ENCODE peak calls at places on chromosomes 2 and 18, in nine cellular contexts. N is endothelial cell of umbilical vein, I is tibial nerve, D is lower leg skin, V is WTC11, U is neural progenitor cell, C is heart left ventricle, R is epithelial cell of esophagus, O is GM12865. L is an unnamed sample.

GRCh38 chr2:127179756-127180155 is 40.3 kb downstream of the CYP27C1 start:
- DNase-seq in I (no peak), O (no peak), C (no peak), N (no peak), V (no peak), U (no peak), D (peak; percentile 68), R (no peak), L (no peak)

GRCh38 chr2:127177617-127178278 is 42.4 kb downstream of the CYP27C1 start:
- DNase-seq in O (no peak), I (no peak), N (no peak), D (peak; percentile 77), U (no peak), C (no peak), V (no peak), R (no peak), L (no peak)

GRCh38 chr18:55477537-55478300 is 110.3 kb downstream of the TCF4 start:
- DNase-seq in I (no peak), N (peak; percentile 81), V (no peak), R (peak; percentile 24), D (no peak), O (peak; percentile 62), C (no peak), U (no peak), L (no peak)

GRCh38 chr2:113967272-113967671 is 77.4 kb downstream of the ACTR3 start:
- DNase-seq in V (no peak), O (no peak), N (no peak), U (no peak), I (no peak), C (no peak), R (no peak), D (no peak), L (no peak)

GRCh38 chr2:60079562-60079961 is 473.9 kb downstream of the BCL11A start:
- DNase-seq in V (no peak), D (no peak), U (no peak), C (no peak), N (no peak), R (no peak), I (no peak), O (no peak), L (no peak)

GRCh38 chr18:8478166-8478967 is 130.9 kb upstream of the RAB12 start:
- DNase-seq in I (no peak), D (peak; percentile 89), U (peak; percentile 82), R (peak; percentile 67), C (peak; percentile 79), V (peak; percentile 93), N (peak; percentile 55), O (peak; percentile 73), L (peak; percentile 80)

GRCh38 chr2:121650554-121650930 is 1.3 kb upstream of the CLASP1 start:
- DNase-seq in U (peak; percentile 44), D (no peak), I (no peak), V (peak; percentile 20), R (no peak), C (no peak), N (no peak), O (peak; percentile 73), L (no peak)

GRCh38 chr2:179853108-179853507 is 8.3 kb downstream of the ZNF385B start:
- DNase-seq in O (no peak), R (no peak), U (no peak), N (no peak), C (no peak), V (no peak), I (no peak), D (no peak), L (no peak)

GRCh38 chr18:48356909-48357631 is 52.1 kb downstream of the ZBTB7C start:
- DNase-seq in I (no peak), R (peak; percentile 74), U (no peak), O (no peak), C (no peak), D (peak; percentile 77), V (no peak), N (no peak), L (no peak)

GRCh38 chr2:234495076-234495800 is 1.6 kb downstream of the ARL4C start:
- DNase-seq in C (no peak), O (no peak), V (peak; percentile 53), N (peak; percentile 11), I (no peak), R (peak; percentile 13), D (peak; percentile 89), U (peak; percentile 53), L (peak; percentile 42)

DNA sequence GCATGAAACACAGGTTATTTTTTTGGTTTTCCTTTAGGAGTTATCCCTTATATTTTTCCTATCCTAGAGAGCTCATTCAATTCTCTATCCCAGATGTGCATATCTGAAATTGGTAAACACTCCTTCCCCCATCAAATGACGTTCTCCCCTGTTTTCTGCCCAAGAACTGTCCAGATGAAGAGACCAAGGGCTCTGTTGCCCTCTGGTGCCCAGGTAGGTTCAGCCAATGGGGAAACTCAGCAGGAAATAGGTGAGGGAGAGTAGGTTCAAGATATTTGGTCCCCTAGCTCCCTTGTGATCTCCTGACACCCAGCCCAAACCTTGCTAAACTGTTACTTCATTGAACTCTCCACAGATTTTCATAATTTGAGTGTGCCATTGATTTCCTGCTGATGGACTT is 14.1 kb upstream of the INO80C start:
- DNase-seq in O (peak; percentile 27), V (no peak), N (no peak), D (peak; percentile 0), I (no peak), R (no peak), C (no peak), U (no peak), L (no peak)
- TF ChIP-seq CTCF in O (peak; percentile 26), V (no peak), N (no peak), D (no peak), I (no peak), R (peak; percentile 30), C (no peak), U (no peak), L (no peak)

DNA sequence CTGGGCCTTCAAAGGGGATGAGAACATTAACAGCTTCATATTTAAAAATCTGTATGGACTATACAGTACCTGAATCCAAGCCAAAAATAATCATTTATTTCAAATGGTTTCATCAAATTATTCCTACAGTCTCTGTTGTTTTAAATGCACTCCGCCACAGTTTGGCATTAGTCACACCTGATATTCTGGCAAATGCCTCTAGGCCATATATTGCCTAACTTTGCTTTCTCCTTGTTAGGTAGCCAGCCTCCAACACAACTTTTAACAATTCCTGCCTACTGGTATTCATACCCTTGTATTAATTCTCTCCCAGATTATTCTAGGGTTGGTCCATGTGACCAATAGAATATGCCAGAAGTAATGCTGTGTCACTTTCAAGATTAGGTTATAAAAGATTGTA is 146.6 kb upstream of the FANCL start:
- DNase-seq in R (peak; percentile 84), O (no peak), V (no peak), C (no peak), N (no peak), U (no peak), D (no peak), I (no peak), L (no peak)
- TF ChIP-seq CTCF in R (no peak), O (no peak), V (no peak), C (no peak), N (no peak), U (no peak), D (no peak), I (no peak), L (no peak)

DNA sequence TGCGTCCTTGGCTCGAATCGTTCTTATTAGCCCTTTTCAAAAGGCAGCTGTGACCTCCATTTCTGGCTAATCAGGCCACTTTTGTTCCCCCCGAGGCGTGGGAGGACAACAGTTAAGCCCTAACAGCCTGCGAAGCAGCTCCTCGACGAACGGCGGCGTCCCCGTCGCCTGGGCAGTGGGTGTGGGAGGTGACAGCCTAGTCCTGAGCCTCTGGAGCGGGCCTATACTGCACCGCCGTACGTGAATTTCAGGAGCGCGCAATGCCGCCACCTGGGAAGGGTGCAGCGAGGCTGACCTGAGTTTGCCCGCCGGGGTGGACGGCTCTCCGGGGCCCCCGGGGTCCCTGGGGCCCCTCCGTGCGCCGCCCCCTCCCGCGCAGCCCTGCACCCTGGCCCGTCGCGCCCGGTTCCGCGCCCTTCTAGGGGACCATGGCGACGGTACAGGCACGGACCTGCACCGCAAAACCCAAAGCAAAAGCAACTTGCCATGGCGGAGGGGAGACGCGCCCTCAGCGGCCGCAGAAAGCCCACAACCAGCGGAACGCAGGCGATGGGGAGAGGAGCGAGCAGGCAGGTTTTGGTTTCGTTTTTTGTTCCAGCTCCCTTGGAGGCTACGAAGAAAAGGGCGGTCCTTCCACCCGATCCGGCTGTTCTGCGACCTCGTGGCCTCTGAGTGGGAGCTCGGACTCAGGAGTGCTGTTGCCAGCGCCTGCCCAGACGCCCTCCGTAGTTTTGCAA is at the start of gene RBM43:
- DNase-seq in R (peak; percentile 73), D (peak; percentile 98), V (peak; percentile 70), U (peak; percentile 79), C (peak; percentile 91), O (peak; percentile 96), I (peak; percentile 76), N (peak; percentile 91), L (peak; percentile 48)
- TF ChIP-seq CTCF in R (no peak), D (no peak), V (no peak), U (peak; percentile 15), C (no peak), O (no peak), I (no peak), N (no peak), L (peak; percentile 13)

GRCh38 chr2:229431331-229431954 is 160.4 kb upstream of the PID1 start:
- DNase-seq in R (peak; percentile 69), N (peak; percentile 54), I (no peak), D (no peak), O (peak; percentile 25), U (peak; percentile 44), C (no peak), V (no peak), L (no peak)
- TF ChIP-seq CTCF in R (peak; percentile 42), N (peak; percentile 23), I (peak; percentile 51), D (no peak), O (peak; percentile 32), U (peak; percentile 62), C (peak; percentile 37), V (peak; percentile 43), L (peak; percentile 66)

DNA sequence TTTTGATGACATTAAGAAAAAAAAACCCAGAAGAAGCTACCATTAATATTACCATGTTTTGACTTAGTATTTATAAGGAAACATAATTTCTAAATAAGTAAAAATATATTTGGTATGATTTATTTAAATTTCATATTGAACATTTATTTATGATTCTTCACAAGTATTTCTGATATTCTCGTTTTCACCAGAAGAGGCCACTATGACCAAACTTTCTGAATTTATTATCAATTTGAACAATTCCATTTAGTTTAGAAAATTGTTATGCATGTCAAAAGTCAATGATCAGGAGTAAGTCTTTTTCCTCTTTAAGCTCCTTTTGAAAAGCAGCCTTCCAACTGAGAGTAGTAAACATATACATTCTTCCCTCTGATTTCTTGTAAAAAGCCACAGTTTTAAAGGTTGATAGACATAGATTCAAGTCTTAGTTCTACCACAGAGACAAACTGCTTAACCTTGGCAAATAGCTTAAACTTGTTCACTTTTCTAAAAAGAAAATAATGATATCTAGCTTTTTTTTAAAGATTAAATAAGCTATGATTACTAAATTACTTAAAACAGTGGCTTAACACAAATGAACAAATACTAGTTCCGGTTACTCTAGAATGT is 329.9 kb downstream of the TRIB2 start:
- DNase-seq in N (peak; percentile 44), V (no peak), R (peak; percentile 31), I (no peak), D (no peak), C (no peak), O (peak; percentile 10), U (no peak), L (no peak)
- TF ChIP-seq CTCF in N (no peak), V (peak; percentile 8), R (peak; percentile 32), I (no peak), D (no peak), C (peak; percentile 14), O (peak; percentile 21), U (peak; percentile 40), L (peak; percentile 67)

DNA sequence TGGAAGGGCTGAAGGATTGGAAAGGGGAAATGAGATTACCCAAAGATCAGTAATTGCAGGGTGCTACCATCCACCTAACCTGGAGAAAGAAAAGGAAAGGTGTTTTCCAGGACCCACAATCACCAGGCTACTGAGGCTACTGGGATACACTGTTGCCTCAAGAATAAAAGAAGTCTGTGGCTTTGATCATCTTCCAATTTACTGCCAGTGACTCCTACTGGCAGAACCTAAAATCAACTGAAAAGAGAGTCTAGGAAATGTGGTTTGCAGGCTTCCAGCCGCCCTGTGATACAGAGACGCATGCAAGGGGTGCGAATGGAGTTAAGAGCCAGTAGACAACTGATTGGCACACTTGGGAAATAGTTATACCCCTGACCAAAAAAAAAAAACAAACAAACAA is 16.6 kb upstream of the TTL start:
- DNase-seq in V (no peak), C (no peak), U (peak; percentile 24), I (no peak), O (no peak), N (peak; percentile 26), D (no peak), R (peak; percentile 17), L (no peak)
- TF ChIP-seq CTCF in V (peak; percentile 16), C (no peak), U (peak; percentile 45), I (no peak), O (no peak), N (no peak), D (no peak), R (peak; percentile 37), L (peak; percentile 13)